ENCODE peak calls at places on chromosomes 13 and 19, in seven cellular contexts. Y is ureter; W is iris pigment epithelial cell; L is stimulated activated CD8-positive, alpha-beta memory T cell treated with anti-CD3 and anti-CD28 coated beads, Interleukin-15, amount 100 ng/mL, for 48 hours; T is activated T-helper 2 cell treated with anti-CD3 and anti-CD28 coated beads, Interferon-gamma antibody, Interleukin-2, Interleukin-4, amounts not matched to agents 10 μg/mL and 5 μg/mL and 100 μg/mL, durations not matched to agents 14 hours and 24 hours and 36 hours; C is T-helper 17 cell; S is stimulated activated CD4-positive, alpha-beta T cell treated with anti-CD3 and anti-CD28 coated beads, TNF-alpha, amount 100 ng/mL, for 4 hours. I is an unnamed sample.

GRCh38 chr19:34715357-34715756 is 18.7 kb upstream of the ZNF181 start:
- DNase-seq in W (no peak), C (no peak), S (no peak), Y (no peak), T (no peak), L (no peak), I (no peak)

GRCh38 chr13:30698023-30698422 is 37.3 kb upstream of the ALOX5AP start:
- DNase-seq in C (no peak), W (peak; percentile 79), T (no peak), Y (no peak), L (no peak), S (no peak), I (no peak)

GRCh38 chr19:748274-748598 is 2.7 kb upstream of the MISP start:
- DNase-seq in Y (no peak), C (no peak), L (no peak), T (no peak), S (no peak), W (no peak), I (peak; percentile 40)

GRCh38 chr19:33671211-33671610 is 49.5 kb downstream of the CHST8 start:
- DNase-seq in W (no peak), Y (no peak), S (no peak), L (no peak), T (no peak), C (no peak), I (no peak)

GRCh38 chr19:928471-929259 is 2.8 kb downstream of the ARID3A start:
- DNase-seq in T (no peak), C (no peak), W (peak; percentile 59), Y (no peak), S (no peak), L (no peak), I (peak; percentile 79)

GRCh38 chr19:1411255-1412191 is 4.1 kb downstream of the DAZAP1 start:
- DNase-seq in C (no peak), S (no peak), L (no peak), W (peak; percentile 42), T (no peak), Y (no peak), I (peak; percentile 78)

GRCh38 chr19:5713228-5713627 is 6.7 kb downstream of the LONP1 start:
- DNase-seq in Y (no peak), W (no peak), C (no peak), S (no peak), T (no peak), L (no peak), I (no peak)

GRCh38 chr19:49894879-49895565 is 1.7 kb downstream of the IL4I1 start:
- DNase-seq in Y (no peak), S (no peak), C (peak; percentile 57), L (peak; percentile 66), T (no peak), W (no peak), I (no peak)

GRCh38 chr19:21352830-21353229 is 6.0 kb upstream of the ZNF738 start:
- DNase-seq in C (no peak), Y (no peak), W (no peak), S (no peak), L (no peak), T (no peak), I (no peak)

GRCh38 chr13:25064396-25064795 is 31.5 kb upstream of the PABPC3 start:
- DNase-seq in Y (no peak), W (no peak), S (no peak), T (no peak), L (no peak), C (no peak), I (no peak)

GRCh38 chr19:52739576-52739975 is 4.7 kb upstream of the ZNF611 start:
- DNase-seq in T (no peak), C (no peak), L (no peak), Y (no peak), S (no peak), W (no peak), I (peak; percentile 33)